ENCODE peak calls at places on chromosomes 7 and 10, in seven cellular contexts. D, T, Z, P, E, O and X are unnamed samples. For H3K9me3, the result is how much of the 10 kb centered on the place peaks cover.

GRCh38 chr10:90857635-90858488 is at the start of gene HTR7:
- DNase-seq in D (peak), T (peak), Z (peak), P (peak), E (peak), O (peak), X (peak)

GRCh38 chr7:151088856-151089699 is 2.8 kb downstream of the AGAP3 start:
- DNase-seq in D (peak), T (peak), Z (no peak), P (peak), E (peak), O (peak), X (peak)

GRCh38 chr7:20217193-20217948 is at the start of gene MACC1:
- DNase-seq in D (no peak), T (no peak), Z (peak), P (peak), E (peak), O (peak), X (no peak)

GRCh38 chr7:27922907-27923306 is 182.9 kb downstream of the TAX1BP1 start:
- DNase-seq in D (no peak), T (no peak), Z (no peak), P (no peak), E (no peak), O (no peak), X (no peak)

GRCh38 chr7:152674860-152675760 is 831 bp downstream of the XRCC2 start:
- DNase-seq in D (no peak), T (peak), Z (peak), P (no peak), E (no peak), O (no peak), X (no peak)

GRCh38 chr10:118951218-118951617 is 78.3 kb upstream of the NANOS1 start:
- DNase-seq in D (no peak), T (no peak), Z (no peak), P (no peak), E (no peak), O (no peak), X (no peak)

GRCh38 chr7:1025747-1026581 is 18.4 kb upstream of the GPR146 start:
- DNase-seq in D (peak), T (no peak), Z (no peak), P (no peak), E (no peak), O (no peak), X (no peak)

GRCh38 chr7:43954524-43955228 is 28.4 kb downstream of the UBE2D4 start:
- DNase-seq in D (no peak), T (peak), Z (peak), P (no peak), E (no peak), O (peak), X (no peak)

GRCh38 chr10:47028466-47028865 is 117.2 kb downstream of the PTPN20 start:
- DNase-seq in D (peak), T (no peak), Z (no peak), P (peak), E (no peak), O (peak), X (peak)

GRCh38 chr7:27764109-27764508 is 24.1 kb downstream of the TAX1BP1 start:
- DNase-seq in D (no peak), T (peak), Z (no peak), P (no peak), E (no peak), O (no peak), X (no peak)

GRCh38 chr7:29337628-29338116 is 143.1 kb downstream of the CHN2 start:
- DNase-seq in D (no peak), T (no peak), Z (no peak), P (no peak), E (no peak), O (no peak), X (no peak)

GRCh38 chr10:71434760-71435394 is 38.2 kb downstream of the CDH23 start:
- DNase-seq in D (no peak), T (no peak), Z (no peak), P (no peak), E (no peak), O (no peak), X (no peak)

GRCh38 chr7:101402081-101402779 is 39.6 kb downstream of the COL26A1 start:
- DNase-seq in D (no peak), T (peak), Z (no peak), P (no peak), E (peak), O (no peak), X (no peak)

GRCh38 chr7:26073041-26073440 is 79.0 kb upstream of the NFE2L3 start:
- DNase-seq in D (no peak), T (no peak), Z (no peak), P (no peak), E (no peak), O (no peak), X (no peak)

GRCh38 chr7:17638727-17639126 is 301.6 kb downstream of the SNX13 start:
- DNase-seq in D (no peak), T (peak), Z (no peak), P (no peak), E (peak), O (no peak), X (no peak)

GRCh38 chr7:136523581-136523980 is 344.9 kb upstream of the CHRM2 start:
- DNase-seq in D (no peak), T (peak), Z (no peak), P (no peak), E (no peak), O (no peak), X (no peak)

GRCh38 chr10:51950371-51950995 is 251.1 kb upstream of the CSTF2T start:
- DNase-seq in D (peak), T (no peak), Z (no peak), P (no peak), E (no peak), O (no peak), X (no peak)

GRCh38 chr7:101255841-101256240 is 11.0 kb upstream of the FIS1 start:
- DNase-seq in D (no peak), T (no peak), Z (no peak), P (no peak), E (no peak), O (no peak), X (no peak)

GRCh38 chr10:30028452-30029045 is 30.8 kb downstream of the JCAD start:
- DNase-seq in D (no peak), T (no peak), Z (no peak), P (no peak), E (no peak), O (no peak), X (no peak)

GRCh38 chr10:47359626-47360418 is 11.7 kb downstream of the RBP3 start:
- DNase-seq in D (no peak), T (no peak), Z (no peak), P (no peak), E (no peak), O (no peak), X (peak)

GRCh38 chr7:63112764-63113712 is 885.6 kb upstream of the ZNF722 start:
- DNase-seq in D (no peak), T (no peak), Z (no peak), P (no peak), E (no peak), O (no peak), X (no peak)

GRCh38 chr7:63114371-63114985 is 884.2 kb upstream of the ZNF722 start:
- DNase-seq in D (no peak), T (no peak), Z (no peak), P (no peak), E (no peak), O (no peak), X (no peak)

GRCh38 chr7:63113713-63114285 is 884.9 kb upstream of the ZNF722 start:
- DNase-seq in D (no peak), T (no peak), Z (no peak), P (no peak), E (no peak), O (no peak), X (no peak)
- TF ChIP-seq CTCF in D (no peak), T (no peak), Z (no peak), P (no peak), E (no peak), O (no peak), X (no peak)

GRCh38 chr7:3168869-3169268 is 125.2 kb upstream of the CARD11 start:
- DNase-seq in D (no peak), T (no peak), Z (no peak), P (no peak), E (no peak), O (no peak), X (no peak)

GRCh38 chr7:3164363-3164762 is 120.7 kb upstream of the CARD11 start:
- DNase-seq in D (no peak), T (no peak), Z (peak), P (no peak), E (no peak), O (peak), X (no peak)

GRCh38 chr7:3168370-3168769 is 124.7 kb upstream of the CARD11 start:
- DNase-seq in D (no peak), T (no peak), Z (no peak), P (no peak), E (no peak), O (no peak), X (no peak)

GRCh38 chr7:3162286-3162685 is 118.6 kb upstream of the CARD11 start:
- DNase-seq in D (no peak), T (peak), Z (no peak), P (no peak), E (no peak), O (no peak), X (no peak)

DNA sequence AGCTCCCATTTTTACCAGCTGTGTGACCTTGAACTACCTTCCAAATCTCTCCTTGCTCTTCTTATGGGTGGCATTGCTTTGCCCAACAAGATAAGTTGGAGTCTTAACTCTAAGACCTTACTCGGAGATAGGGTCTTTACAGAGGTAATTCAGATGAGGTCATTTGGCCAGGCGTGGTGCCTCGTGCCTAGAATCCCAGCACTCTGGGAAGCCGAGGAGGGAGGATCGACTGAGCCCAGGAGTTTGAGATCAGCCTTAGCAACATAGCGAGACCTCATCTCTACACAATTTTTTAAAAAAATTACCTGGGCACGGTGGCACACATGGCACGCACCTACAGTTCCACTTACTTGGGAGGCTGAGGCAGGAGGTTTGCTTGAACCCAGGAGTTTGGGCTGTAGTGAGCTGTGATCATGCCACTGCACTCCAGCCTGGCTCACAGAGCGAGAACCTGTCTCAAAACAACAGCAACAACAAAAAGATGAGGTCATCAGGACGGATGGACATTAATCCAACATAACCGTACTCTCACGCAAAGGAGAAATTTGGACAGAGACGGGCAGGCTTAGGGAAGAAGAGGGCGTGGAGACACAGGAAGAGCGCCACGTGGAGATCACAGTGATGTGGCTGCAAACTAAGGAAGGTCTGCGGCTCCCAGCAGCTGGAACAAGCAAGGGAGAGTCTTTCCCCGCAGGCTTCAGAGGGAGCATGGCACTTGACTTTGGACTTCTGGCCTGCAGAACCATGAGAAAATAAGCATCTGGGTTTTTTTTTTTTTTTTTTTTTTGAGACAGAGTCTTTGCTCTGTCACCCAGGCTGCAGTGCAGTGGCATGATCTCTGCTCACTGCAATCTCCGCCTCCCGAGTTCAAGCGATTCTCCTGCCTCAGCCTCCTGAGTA is 122.3 kb upstream of the CARD11 start:
- DNase-seq in D (no peak), T (no peak), Z (no peak), P (no peak), E (no peak), O (no peak), X (no peak)
- H3K9me3 ChIP-seq in D (under half), T (under half), Z (under half), P (under half), E (under half), O (under half), X (under half)

GRCh38 chr7:50798126-50798525 is 15.4 kb upstream of the GRB10 start:
- DNase-seq in D (no peak), T (no peak), Z (no peak), P (no peak), E (no peak), O (no peak), X (no peak)

GRCh38 chr7:50805425-50806130 is 22.9 kb upstream of the GRB10 start:
- DNase-seq in D (no peak), T (no peak), Z (no peak), P (no peak), E (no peak), O (no peak), X (no peak)

GRCh38 chr7:50803359-50804337 is 21.0 kb upstream of the GRB10 start:
- DNase-seq in D (no peak), T (no peak), Z (no peak), P (no peak), E (no peak), O (no peak), X (no peak)

GRCh38 chr7:50799873-50800272 is 17.2 kb upstream of the GRB10 start:
- DNase-seq in D (no peak), T (no peak), Z (no peak), P (no peak), E (no peak), O (no peak), X (no peak)

GRCh38 chr7:50801907-50802306 is 19.2 kb upstream of the GRB10 start:
- DNase-seq in D (no peak), T (no peak), Z (no peak), P (no peak), E (no peak), O (no peak), X (no peak)
- TF ChIP-seq CTCF in D (no peak), T (no peak), Z (no peak), P (no peak), E (no peak), O (no peak), X (no peak)

GRCh38 chr7:73387221-73387828 is 46.3 kb upstream of the FZD9 start:
- DNase-seq in D (no peak), T (no peak), Z (no peak), P (no peak), E (no peak), O (no peak), X (no peak)
- H3K9me3 ChIP-seq in D (under half), T (under half), Z (under half), P (under half), E (under half), O (under half), X (under half)

DNA sequence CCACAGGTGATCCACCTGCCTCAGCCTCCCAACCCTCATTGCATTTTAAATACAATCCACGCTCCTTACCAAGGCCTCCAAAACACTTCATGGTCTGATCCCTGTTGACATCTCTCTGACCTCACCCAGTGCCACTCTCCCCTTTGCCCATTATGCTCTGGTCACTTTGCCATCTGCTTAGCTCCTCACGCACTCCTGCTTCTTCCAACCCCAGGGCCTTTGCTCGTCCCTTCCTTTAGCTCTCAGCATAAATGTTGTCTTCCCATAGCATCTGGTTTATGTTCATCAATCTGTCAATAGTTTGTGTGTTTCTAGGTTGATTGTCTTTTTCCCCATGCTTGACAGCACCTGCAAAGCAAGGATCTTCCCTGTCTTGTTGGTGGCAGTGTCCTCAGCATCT is 14.1 kb downstream of the NPFFR1 start:
- DNase-seq in D (no peak), T (no peak), Z (no peak), P (no peak), E (no peak), O (no peak), X (no peak)
- TF ChIP-seq CTCF in D (no peak), T (no peak), Z (no peak), P (no peak), E (no peak), O (no peak), X (no peak)

DNA sequence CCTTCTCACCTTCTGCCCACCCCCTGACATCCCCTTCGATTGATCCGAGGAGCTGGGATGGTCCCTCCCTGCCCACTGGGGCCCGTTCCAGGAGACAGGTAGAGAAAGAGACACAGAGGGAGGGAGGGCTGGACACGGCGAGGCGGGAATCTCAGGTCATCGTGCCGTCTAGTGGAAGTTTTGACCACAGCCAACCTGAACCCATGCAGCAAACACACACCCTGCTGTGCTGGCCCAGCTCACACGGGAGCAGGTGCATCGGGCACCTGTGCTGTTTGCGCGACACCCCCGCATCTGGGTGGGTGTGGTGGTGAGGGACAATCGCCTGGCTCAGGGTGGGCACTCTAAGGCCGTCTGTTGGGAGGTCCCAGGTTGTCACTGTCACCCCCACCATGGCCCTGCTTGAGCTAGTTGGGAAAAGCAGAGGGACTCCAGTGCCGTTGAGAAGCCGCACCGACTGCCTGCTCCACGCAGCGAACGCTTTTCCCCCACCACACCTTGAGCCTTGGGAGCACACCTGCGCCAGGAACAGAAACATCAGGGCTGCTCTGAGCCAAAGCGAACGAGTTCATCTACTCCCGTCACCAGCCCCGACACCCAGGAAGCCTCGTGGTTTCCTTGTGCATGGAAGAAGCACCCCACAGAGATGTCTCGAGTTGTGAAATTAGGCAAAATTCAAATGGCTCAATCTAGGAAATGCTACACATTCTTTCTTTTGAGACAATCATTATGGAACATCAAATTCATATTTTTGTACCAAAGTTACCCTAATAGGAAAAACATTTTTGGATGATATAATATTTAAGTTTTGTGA is 285.8 kb downstream of the DNAJB6 start:
- DNase-seq in D (no peak), T (no peak), Z (no peak), P (peak), E (no peak), O (no peak), X (peak)
- H3K9me3 ChIP-seq in D (under half), T (under half), Z (under half), P (under half), E (under half), O (under half), X (under half)

GRCh38 chr7:32588657-32589056 is 93.4 kb downstream of the AVL9 start:
- DNase-seq in D (no peak), T (peak), Z (peak), P (no peak), E (no peak), O (no peak), X (no peak)
- TF ChIP-seq CTCF in D (no peak), T (no peak), Z (peak), P (no peak), E (no peak), O (no peak), X (no peak)